ENCODE peak calls at places on chromosomes 12 and 14, in six cellular contexts. D, K, C, Z, I and A are unnamed samples.

GRCh38 chr12:19369691-19370148 is 69.6 kb upstream of the AEBP2 start:
- DNase-seq in D (peak), I (no peak), Z (peak), K (peak), C (no peak), A (no peak)

GRCh38 chr12:55937956-55938355 is 7.0 kb downstream of the DGKA start:
- DNase-seq in D (no peak), K (no peak), I (no peak), Z (no peak), C (no peak), A (peak)

GRCh38 chr14:60724080-60724618 is at the start of gene SIX4:
- DNase-seq in I (peak), Z (peak), C (peak), K (peak), D (peak), A (peak)

GRCh38 chr12:18145924-18146323 is 55.9 kb upstream of the RERGL start:
- DNase-seq in Z (no peak), K (no peak), D (peak), C (no peak), I (no peak), A (no peak)

GRCh38 chr12:95336387-95337067 is 118.9 kb downstream of the VEZT start:
- DNase-seq in K (peak), C (peak), D (peak), Z (peak), I (peak), A (peak)

GRCh38 chr14:103925316-103925715 is 2.9 kb upstream of the TDRD9 start:
- DNase-seq in I (no peak), K (no peak), C (no peak), D (no peak), Z (no peak), A (no peak)

GRCh38 chr12:20497707-20498106 is 129.4 kb downstream of the PDE3A start:
- DNase-seq in I (no peak), K (no peak), C (no peak), D (no peak), Z (no peak), A (no peak)

GRCh38 chr14:57870686-57871457 is 5.0 kb upstream of the SLC35F4 start:
- DNase-seq in C (no peak), D (no peak), Z (no peak), I (no peak), K (no peak), A (no peak)

GRCh38 chr12:59887204-59887603 is 291.4 kb downstream of the SLC16A7 start:
- DNase-seq in Z (no peak), K (no peak), C (no peak), I (no peak), D (no peak), A (no peak)

GRCh38 chr14:103696466-103697071 is 18.7 kb downstream of the XRCC3 start:
- DNase-seq in C (peak), K (peak), D (peak), Z (peak), I (no peak), A (no peak)

GRCh38 chr12:71214511-71215285 is 56.9 kb upstream of the TSPAN8 start:
- DNase-seq in K (no peak), Z (no peak), D (no peak), C (no peak), I (peak), A (no peak)

GRCh38 chr12:105506678-105507310 is 176.3 kb downstream of the C12orf75 start:
- DNase-seq in I (no peak), K (no peak), C (no peak), Z (no peak), D (no peak), A (no peak)

GRCh38 chr12:109580272-109580671 is 6.7 kb downstream of the MVK start:
- DNase-seq in C (no peak), Z (no peak), I (no peak), K (no peak), D (no peak), A (no peak)

GRCh38 chr14:65832431-65833253 is 420.1 kb downstream of the FUT8 start:
- DNase-seq in C (no peak), Z (no peak), D (peak), K (no peak), I (no peak), A (peak)

GRCh38 chr12:102631274-102631673 is 150.9 kb upstream of the IGF1 start:
- DNase-seq in C (no peak), D (peak), I (no peak), Z (peak), K (no peak), A (peak)

GRCh38 chr12:15910864-15911696 is at the start of gene DERA:
- DNase-seq in I (peak), C (peak), K (peak), Z (peak), D (peak), A (peak)

GRCh38 chr12:49339464-49339861 is 2.5 kb upstream of the C1QL4 start:
- DNase-seq in K (no peak), D (no peak), C (no peak), I (no peak), Z (no peak), A (no peak)

GRCh38 chr12:103769240-103769945 is 71.6 kb downstream of the NT5DC3 start:
- DNase-seq in C (no peak), K (no peak), I (no peak), Z (no peak), D (no peak), A (no peak)

GRCh38 chr12:26239508-26240328 is 44.3 kb downstream of the SSPN start:
- DNase-seq in K (peak), I (no peak), C (peak), Z (peak), D (peak), A (peak)

GRCh38 chr12:62839869-62840268 is 95.1 kb downstream of the PPM1H start:
- DNase-seq in C (no peak), Z (no peak), D (no peak), I (no peak), K (no peak), A (no peak)

GRCh38 chr12:45725631-45726593 is 3.6 kb upstream of the ARID2 start:
- DNase-seq in D (peak), K (no peak), Z (no peak), I (peak), C (no peak), A (peak)

GRCh38 chr12:6934110-6934509 is 6.4 kb downstream of the ATN1 start:
- DNase-seq in K (no peak), Z (no peak), C (no peak), I (no peak), D (peak), A (peak)

GRCh38 chr14:65281991-65282908 is 130.3 kb upstream of the FUT8 start:
- DNase-seq in I (no peak), K (no peak), D (peak), C (no peak), Z (peak), A (peak)

GRCh38 chr12:84814664-84815245 is 97.8 kb downstream of the SLC6A15 start:
- DNase-seq in D (peak), I (no peak), Z (peak), K (peak), C (no peak), A (no peak)

GRCh38 chr12:40959041-40959440 is 229.1 kb upstream of the PDZRN4 start:
- DNase-seq in Z (no peak), C (no peak), K (peak), D (peak), I (no peak), A (no peak)

GRCh38 chr12:110421701-110422100 is 18.2 kb upstream of the ANAPC7 start:
- DNase-seq in I (no peak), Z (no peak), K (no peak), D (no peak), C (no peak), A (no peak)

GRCh38 chr12:105946541-105946940 is 192.2 kb downstream of the NUAK1 start:
- DNase-seq in K (no peak), I (no peak), Z (no peak), D (peak), C (no peak), A (no peak)

GRCh38 chr12:104006929-104007328 is 41.3 kb downstream of the TDG start:
- DNase-seq in C (no peak), Z (peak), I (no peak), K (no peak), D (peak), A (peak)

GRCh38 chr12:14619731-14620501 is 52.2 kb upstream of the PLBD1 start:
- DNase-seq in C (no peak), D (no peak), K (no peak), I (peak), Z (no peak), A (no peak)

GRCh38 chr12:111409403-111410228 is 3.9 kb downstream of the SH2B3 start:
- DNase-seq in Z (peak), I (no peak), C (peak), K (no peak), D (peak), A (peak)

GRCh38 chr12:6612247-6612646 is 5.1 kb upstream of the CHD4 start:
- DNase-seq in I (no peak), D (no peak), K (no peak), Z (no peak), C (no peak), A (no peak)

GRCh38 chr12:117685115-117685926 is 283.5 kb downstream of the KSR2 start:
- DNase-seq in D (no peak), Z (peak), I (peak), C (peak), K (peak), A (peak)

GRCh38 chr12:645563-646071 is 17.6 kb downstream of the NINJ2 start:
- DNase-seq in C (peak), D (peak), Z (peak), I (no peak), K (no peak), A (peak)

GRCh38 chr14:72419226-72419625 is 474.7 kb downstream of the DPF3 start:
- DNase-seq in Z (no peak), K (no peak), C (no peak), D (no peak), I (no peak), A (no peak)